ENCODE peak calls at places on chromosomes 4 and X, in seven cellular contexts. X is pancreas, U is OCI-LY7, S is endodermal cell, T is tibial artery, E is ovary, Q is IMR-90. A is an unnamed sample. For H3K4me1 and H3K9me3, the result is how much of the 10 kb centered on the place peaks cover.

GRCh38 chr4:84319124-84319523 is 180.0 kb downstream of the NKX6-1 start:
- DNase-seq in E (no peak), U (no peak), Q (peak), S (no peak), T (no peak), X (no peak), A (no peak)

GRCh38 chr4:101415962-101416361 is 68.6 kb upstream of the PPP3CA start:
- DNase-seq in Q (no peak), X (peak), S (no peak), T (no peak), E (no peak), U (no peak), A (no peak)

GRCh38 chrX:136259543-136259942 is 8.3 kb upstream of the MAP7D3 start:
- DNase-seq in E (peak), X (no peak), T (no peak), Q (peak), S (no peak), U (no peak), A (no peak)

GRCh38 chr4:15238720-15239119 is 189.1 kb upstream of the C1QTNF7 start:
- DNase-seq in Q (peak), E (peak), S (peak), U (peak), T (no peak), X (no peak), A (no peak)

GRCh38 chr4:155403886-155404285 is 27.1 kb upstream of the MAP9 start:
- DNase-seq in X (no peak), E (no peak), U (no peak), Q (peak), T (no peak), S (no peak), A (no peak)

GRCh38 chr4:90798948-90799347 is 671.8 kb downstream of the CCSER1 start:
- DNase-seq in Q (no peak), U (no peak), S (no peak), X (peak), E (no peak), T (no peak), A (no peak)

GRCh38 chr4:986428-986948 is 356 bp upstream of the IDUA start:
- DNase-seq in T (no peak), E (no peak), Q (no peak), S (no peak), X (no peak), U (no peak), A (no peak)

GRCh38 chr4:22434895-22435294 is 81.0 kb downstream of the ADGRA3 start:
- DNase-seq in Q (peak), E (no peak), T (no peak), X (no peak), U (peak), S (peak), A (no peak)

GRCh38 chr4:88706574-88706973 is 8.9 kb upstream of the NAP1L5 start:
- DNase-seq in Q (peak), X (no peak), U (no peak), E (peak), S (peak), T (peak), A (no peak)

GRCh38 chr4:156962551-156962974 is 9.0 kb downstream of the PDGFC start:
- DNase-seq in X (no peak), S (no peak), Q (peak), E (peak), U (no peak), T (no peak), A (no peak)

GRCh38 chr4:24890561-24890960 is 22.3 kb downstream of the CCDC149 start:
- DNase-seq in Q (no peak), S (no peak), T (no peak), X (no peak), U (no peak), E (no peak), A (no peak)

GRCh38 chr4:105587851-105588250 is 35.4 kb downstream of the ARHGEF38 start:
- DNase-seq in X (no peak), S (no peak), T (no peak), U (no peak), Q (no peak), E (no peak), A (no peak)

GRCh38 chr4:123937612-123938011 is 541.0 kb downstream of the SPRY1 start:
- DNase-seq in S (no peak), U (no peak), T (no peak), E (no peak), X (no peak), Q (no peak), A (no peak)

GRCh38 chrX:119226431-119226830 is 9.7 kb upstream of the PGRMC1 start:
- DNase-seq in U (no peak), S (no peak), T (no peak), Q (no peak), X (no peak), E (no peak), A (no peak)

GRCh38 chrX:119228506-119229290 is 7.4 kb upstream of the PGRMC1 start:
- DNase-seq in S (no peak), E (no peak), T (no peak), X (no peak), U (no peak), Q (peak), A (no peak)

GRCh38 chrX:119218198-119218597 is 17.9 kb upstream of the PGRMC1 start:
- DNase-seq in E (no peak), S (no peak), X (no peak), U (peak), Q (peak), T (no peak), A (no peak)

GRCh38 chrX:119223784-119224183 is 12.3 kb upstream of the PGRMC1 start:
- DNase-seq in X (no peak), S (no peak), Q (no peak), U (no peak), T (no peak), E (no peak), A (no peak)

GRCh38 chrX:119222932-119223331 is 13.2 kb upstream of the PGRMC1 start:
- DNase-seq in X (no peak), E (no peak), Q (no peak), U (no peak), T (no peak), S (no peak), A (no peak)
- H3K4me1 ChIP-seq in X (under half), E (under half), Q (under half), U (under half), T (under half), S (under half), A (under half)

GRCh38 chr4:63831590-63831989 is 577.7 kb downstream of the TECRL start:
- DNase-seq in T (no peak), E (no peak), S (no peak), Q (no peak), U (no peak), X (no peak), A (no peak)
- H3K4me3 ChIP-seq in T (no peak), E (no peak), S (no peak), Q (no peak), U (no peak), X (no peak), A (no peak)

DNA sequence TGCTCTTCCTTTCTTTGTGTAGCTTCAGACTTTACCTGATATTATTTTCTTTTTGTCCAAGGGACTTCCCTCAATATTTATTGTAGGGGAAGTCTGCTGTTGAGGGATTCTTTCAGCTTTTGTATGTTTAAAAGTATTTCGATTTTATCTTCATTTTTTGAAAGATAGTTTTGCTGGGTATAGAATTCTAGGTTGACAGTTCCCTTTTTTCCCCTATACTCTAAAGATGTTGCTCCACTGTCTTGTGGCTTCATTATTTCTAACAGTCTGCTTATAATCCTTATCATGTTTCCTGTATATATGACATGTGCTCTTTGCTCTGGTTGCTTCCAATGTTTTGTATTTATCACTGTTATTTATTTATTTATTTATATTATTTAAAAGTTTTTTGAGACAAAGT is 57.3 kb downstream of the CYTL1 start:
- DNase-seq in S (no peak), Q (no peak), T (no peak), E (no peak), U (no peak), X (no peak), A (no peak)
- H3K9me3 ChIP-seq in S (under half), Q (under half), T (under half), E (under half), U (under half), X (under half), A (under half)

DNA sequence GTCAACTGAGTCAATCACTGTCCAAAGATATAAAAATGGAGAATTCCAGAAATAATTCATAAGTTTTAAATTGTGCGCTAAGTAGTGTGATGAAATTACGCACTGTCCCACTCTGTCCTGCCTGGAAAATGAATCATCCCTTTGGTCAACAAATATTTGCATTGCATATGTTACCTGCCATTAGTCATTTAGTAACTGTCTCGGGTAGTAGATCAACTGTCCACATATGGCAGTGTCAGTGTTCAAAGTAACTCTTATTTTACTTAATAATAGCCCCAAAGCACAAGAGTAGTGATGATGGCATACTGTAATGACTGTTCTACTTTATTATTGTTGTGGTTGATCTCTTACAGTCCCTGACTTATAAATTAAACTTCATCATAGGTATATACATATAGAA is 3.4 kb downstream of the YTHDC1 start:
- DNase-seq in S (no peak), U (no peak), Q (no peak), X (no peak), E (no peak), T (no peak), A (no peak)
- H3K4me1 ChIP-seq in S (under half), U (under half), Q (under half), X (under half), E (under half), T (under half), A (half or more)

DNA sequence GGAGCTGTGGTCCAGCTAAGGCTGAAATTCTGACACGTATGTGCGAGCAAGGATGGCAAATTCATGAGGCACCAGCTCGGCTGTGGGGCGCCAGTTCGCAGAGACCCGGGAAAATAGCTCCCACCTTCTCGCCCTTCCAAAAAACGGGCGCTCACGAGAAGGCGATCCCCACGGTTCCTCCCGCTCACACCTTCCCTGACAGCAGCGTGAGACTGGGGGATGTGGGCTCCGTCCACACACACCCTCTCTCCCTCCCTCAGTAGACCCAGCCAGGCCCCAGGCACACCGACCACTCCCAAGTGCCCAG is 584 bp downstream of the GPC3 start:
- DNase-seq in T (no peak), Q (no peak), X (peak), U (no peak), E (no peak), S (no peak), A (no peak)
- H3K4me3 ChIP-seq in T (peak), Q (no peak), X (no peak), U (no peak), E (peak), S (peak), A (peak)

GRCh38 chr4:33477715-33478114 is 2757.5 kb downstream of the PCDH7 start:
- DNase-seq in X (no peak), S (no peak), T (no peak), E (no peak), U (no peak), Q (no peak), A (no peak)

DNA sequence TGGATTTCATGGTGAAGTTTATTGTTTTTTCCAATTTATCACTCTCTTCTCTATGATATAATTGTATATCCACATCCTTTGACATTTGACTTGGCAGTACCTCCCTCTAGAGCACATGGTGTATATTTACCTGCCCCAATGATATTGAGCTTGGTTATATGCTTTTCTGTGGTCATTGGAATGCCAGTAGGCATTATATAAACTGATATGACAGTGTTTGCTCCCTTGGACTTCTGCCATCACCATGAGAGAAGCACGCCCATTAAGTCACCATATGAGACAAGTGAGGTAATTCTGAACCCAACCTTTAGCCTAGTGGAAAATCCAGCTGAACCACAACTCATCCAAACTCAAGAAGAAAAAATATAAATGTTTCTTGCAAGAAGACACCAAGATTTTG is 2761.5 kb downstream of the ARAP2 start:
- DNase-seq in S (no peak), U (no peak), X (no peak), T (no peak), E (no peak), Q (no peak), A (no peak)
- H3K9me3 ChIP-seq in S (under half), U (under half), X (under half), T (under half), E (under half), Q (under half), A (under half)

DNA sequence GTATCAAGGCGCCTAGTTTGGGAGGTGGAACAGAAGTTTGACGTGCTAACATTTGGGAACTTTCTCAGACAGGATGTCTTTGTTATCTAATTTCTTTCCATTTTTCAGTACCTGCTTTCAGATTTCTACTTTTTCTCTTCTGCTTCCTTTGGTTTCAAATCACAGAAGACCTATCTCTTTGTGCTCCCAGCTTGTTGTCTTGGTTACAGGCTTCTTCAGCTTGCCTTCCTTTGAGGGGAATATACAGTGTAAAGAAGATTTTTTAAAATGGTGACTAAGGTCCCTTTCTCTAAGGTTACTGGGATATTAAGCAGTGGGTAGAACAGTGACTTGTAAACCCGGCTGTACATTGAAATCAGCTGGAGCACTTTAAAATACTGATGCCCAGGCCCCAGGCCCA is 48.0 kb downstream of the TMEM164 start:
- DNase-seq in U (no peak), S (no peak), Q (no peak), E (no peak), X (no peak), T (no peak), A (no peak)
- H3K4me1 ChIP-seq in U (under half), S (under half), Q (under half), E (under half), X (under half), T (under half), A (under half)

DNA sequence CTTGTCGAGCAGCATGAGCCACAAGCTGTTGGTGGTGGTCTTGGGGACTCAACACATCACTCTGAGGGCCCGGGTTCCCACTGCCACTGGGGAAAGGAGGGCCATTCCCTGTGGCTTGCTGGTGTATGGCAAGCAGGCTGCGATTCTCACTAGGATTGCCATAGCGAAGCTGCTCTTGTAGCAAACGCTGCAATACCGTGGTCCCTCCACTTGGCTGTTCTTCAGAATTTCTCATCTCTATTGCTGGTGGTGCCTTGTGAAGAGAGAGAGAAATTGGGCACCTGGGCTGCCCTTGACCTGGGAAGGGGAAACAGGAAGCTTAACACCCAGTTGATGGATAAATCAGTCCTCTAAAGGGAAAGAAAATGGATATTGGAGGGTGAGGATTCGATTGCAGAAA is 17.7 kb downstream of the AMOT start:
- DNase-seq in S (peak), X (no peak), U (no peak), T (no peak), E (no peak), Q (no peak), A (no peak)
- H3K4me3 ChIP-seq in S (no peak), X (no peak), U (no peak), T (no peak), E (no peak), Q (no peak), A (no peak)

A was measured in CD8-positive, alpha-beta T cell.